ENCODE peak calls at places on chromosome 6, in six cellular contexts. G is heart right ventricle, B is left lung, J is A549, Q is suprapubic skin, C is uterus. S is an unnamed sample. For H3K4me1, the result is how much of the 10 kb centered on the place peaks cover.

GRCh38 chr6:6665505-6665904 is 77.0 kb downstream of the LY86 start:
- DNase-seq in Q (no peak), J (no peak), C (no peak), G (no peak), B (no peak), S (no peak)

GRCh38 chr6:42694586-42694985 is 27.8 kb downstream of the PRPH2 start:
- DNase-seq in G (no peak), B (no peak), C (peak), J (no peak), Q (no peak), S (no peak)

GRCh38 chr6:13432526-13433218 is 54.7 kb downstream of the GFOD1 start:
- DNase-seq in C (no peak), B (no peak), G (no peak), J (no peak), Q (no peak), S (no peak)

GRCh38 chr6:106163966-106164877 is 78.1 kb downstream of the PRDM1 start:
- DNase-seq in G (no peak), C (peak), Q (no peak), B (no peak), J (no peak), S (peak)

GRCh38 chr6:111162504-111162903 is 75.2 kb downstream of the SLC16A10 start:
- DNase-seq in G (no peak), Q (no peak), B (no peak), C (no peak), J (no peak), S (no peak)

GRCh38 chr6:19368511-19368910 is 468.7 kb upstream of the ID4 start:
- DNase-seq in G (no peak), C (no peak), B (no peak), J (no peak), Q (no peak), S (no peak)

GRCh38 chr6:107075951-107076381 is 39.3 kb downstream of the BEND3 start:
- DNase-seq in Q (no peak), B (no peak), J (no peak), C (no peak), G (no peak), S (no peak)

GRCh38 chr6:140572129-140572528 is 1197.7 kb upstream of the CITED2 start:
- DNase-seq in J (no peak), G (no peak), C (no peak), B (no peak), Q (no peak), S (no peak)

GRCh38 chr6:155974359-155974758 is 518.7 kb upstream of the NOX3 start:
- DNase-seq in Q (no peak), B (no peak), J (no peak), G (no peak), C (peak), S (no peak)

GRCh38 chr6:111605100-111605748 is 454 bp downstream of the TRAF3IP2 start:
- DNase-seq in G (peak), C (peak), B (peak), Q (peak), J (peak), S (peak)

GRCh38 chr6:131065112-131065823 is 2.2 kb upstream of the EPB41L2 start:
- DNase-seq in B (no peak), J (no peak), C (no peak), G (no peak), Q (no peak), S (peak)

GRCh38 chr6:119129148-119129967 is 50.9 kb upstream of the FAM184A start:
- DNase-seq in B (no peak), J (peak), C (no peak), G (peak), Q (no peak), S (no peak)

GRCh38 chr6:53673138-53673801 is 7.7 kb upstream of the KLHL31 start:
- DNase-seq in C (no peak), G (no peak), B (no peak), J (peak), Q (no peak), S (no peak)

DNA sequence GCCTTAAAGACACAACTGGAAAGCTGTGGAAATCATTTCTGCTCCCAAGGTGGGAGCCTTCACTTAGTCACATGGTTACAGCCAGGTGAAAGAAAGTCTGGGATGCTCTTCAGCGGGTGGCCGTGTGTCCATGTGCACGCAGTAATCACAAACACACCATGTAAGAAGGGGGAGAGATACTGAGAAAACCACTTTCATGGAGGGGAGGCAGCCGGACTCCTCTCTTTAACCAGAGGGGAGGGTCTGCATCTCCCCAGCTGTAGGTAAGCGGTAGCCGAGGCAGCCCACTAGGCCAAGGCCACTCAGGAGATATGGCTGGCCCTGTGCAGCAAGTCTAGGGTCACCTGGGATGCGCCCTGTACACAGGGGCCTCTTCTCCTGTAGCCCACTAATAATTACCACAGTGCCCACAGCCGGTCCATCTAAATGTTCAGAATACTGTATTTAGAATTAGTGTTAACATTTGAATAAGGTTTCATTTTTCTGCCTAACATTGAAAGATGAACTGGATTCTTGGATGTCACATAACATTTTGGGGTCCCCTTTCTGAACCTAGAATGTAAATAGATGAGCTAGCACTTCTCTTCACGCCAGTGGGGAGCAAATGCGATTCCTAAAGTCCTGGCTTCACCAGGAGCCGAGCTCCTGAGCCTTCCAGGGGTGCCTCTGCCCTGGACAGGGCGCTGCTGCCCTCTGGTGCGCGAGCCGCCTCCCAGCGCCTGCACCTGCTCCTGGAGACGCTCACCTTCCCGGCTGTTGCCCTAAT is 15.9 kb downstream of the GPR31 start:
- DNase-seq in J (peak), Q (no peak), C (no peak), G (peak), B (peak), S (peak)
- TF ChIP-seq CTCF in J (peak), Q (peak), C (peak), G (peak), B (peak), S (peak)

DNA sequence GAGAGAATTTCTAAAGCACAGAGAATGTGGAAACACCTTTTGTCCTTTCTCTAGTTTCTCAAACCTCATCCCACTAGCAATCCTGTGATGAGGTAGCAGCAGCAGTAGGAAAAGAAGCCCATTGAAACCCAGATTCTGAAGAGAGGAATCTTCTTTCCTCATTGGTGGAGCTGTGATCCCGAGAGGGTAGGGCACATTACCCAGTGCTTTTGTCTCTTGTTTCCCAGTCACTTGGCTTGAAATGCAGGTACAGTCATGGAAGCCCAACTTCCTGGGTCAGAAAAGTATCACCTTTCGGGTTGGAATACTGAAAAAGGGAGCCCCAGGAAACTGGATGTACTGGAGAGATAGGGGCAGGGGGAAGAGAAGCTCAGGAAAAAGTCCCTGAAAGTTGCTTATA is 417.4 kb downstream of the TBC1D32 start:
- DNase-seq in B (no peak), Q (no peak), G (no peak), C (no peak), J (no peak), S (no peak)
- H3K4me3 ChIP-seq in B (no peak), Q (no peak), G (no peak), C (no peak), J (no peak), S (no peak)

GRCh38 chr6:37922563-37922962 is 103.0 kb downstream of the ZFAND3 start:
- DNase-seq in Q (no peak), C (no peak), B (no peak), J (no peak), G (no peak), S (no peak)
- H3K4me1 ChIP-seq in Q (under half), C (under half), B (under half), J (under half), G (under half), S (under half)

GRCh38 chr6:35202066-35202546 is 11.7 kb upstream of the SCUBE3 start:
- DNase-seq in C (no peak), J (no peak), Q (no peak), B (no peak), G (peak), S (peak)
- TF ChIP-seq CTCF in C (no peak), J (no peak), Q (no peak), B (no peak), G (no peak), S (no peak)

GRCh38 chr6:41597246-41598000 is 40.8 kb upstream of the MDFI start:
- DNase-seq in G (no peak), Q (no peak), J (no peak), B (no peak), C (no peak), S (peak)
- H3K4me3 ChIP-seq in G (no peak), Q (no peak), J (no peak), B (no peak), C (no peak), S (no peak)

DNA sequence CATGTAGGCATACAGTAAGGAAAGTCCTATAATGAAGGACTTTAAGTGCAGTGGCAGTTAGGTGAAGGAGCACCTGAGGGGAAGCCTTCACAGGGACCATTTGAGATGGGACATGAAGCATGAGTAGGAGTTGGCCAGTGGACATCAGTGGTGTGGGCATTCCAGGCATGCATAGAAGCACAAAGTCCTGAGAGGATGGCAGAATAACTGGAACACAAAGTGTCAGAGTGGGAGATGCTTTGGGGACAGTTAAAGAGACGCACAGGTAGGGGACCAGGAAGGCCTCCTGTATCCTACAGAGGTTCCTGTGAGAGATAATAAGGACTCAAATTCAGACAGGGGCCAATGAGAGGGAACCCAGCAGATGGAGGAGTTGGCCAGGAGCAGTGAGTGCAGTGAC is 26.4 kb upstream of the EFHC1 start:
- DNase-seq in Q (no peak), C (no peak), G (no peak), J (no peak), B (no peak), S (no peak)
- H3K4me1 ChIP-seq in Q (under half), C (under half), G (under half), J (under half), B (under half), S (under half)

GRCh38 chr6:37101991-37102298 is 68.0 kb upstream of the PIM1 start:
- DNase-seq in Q (no peak), G (no peak), J (no peak), C (no peak), B (no peak), S (no peak)
- TF ChIP-seq CTCF in Q (no peak), G (no peak), J (no peak), C (no peak), B (no peak), S (no peak)